ENCODE peak calls at places on chromosomes 2 and 18, in six cellular contexts. G is GM23338, Q is transverse colon, L is stomach, I is SK-N-SH, V is Panc1. B is an unnamed sample.

GRCh38 chr2:16318474-16319195 is 347.0 kb downstream of the CYRIA start:
- DNase-seq in G (peak; percentile 12), Q (peak; percentile 14), L (peak; percentile 46), I (no peak), V (no peak), B (no peak)

GRCh38 chr2:102140367-102140766 is 2.2 kb upstream of the IL1R1 start:
- DNase-seq in G (no peak), Q (no peak), L (no peak), I (no peak), V (no peak), B (no peak)

GRCh38 chr2:236369606-236370005 is 105.4 kb upstream of the ASB18 start:
- DNase-seq in G (peak; percentile 35), Q (no peak), L (peak; percentile 71), I (no peak), V (no peak), B (peak; percentile 88)

GRCh38 chr2:111155610-111156009 is 34.9 kb downstream of the BCL2L11 start:
- DNase-seq in G (no peak), Q (no peak), L (no peak), I (no peak), V (no peak), B (no peak)

GRCh38 chr2:45888641-45889040 is 237.2 kb downstream of the PRKCE start:
- DNase-seq in G (no peak), Q (no peak), L (no peak), I (no peak), V (no peak), B (no peak)

GRCh38 chr2:231672617-231673347 is 35.5 kb upstream of the PTMA start:
- DNase-seq in G (peak; percentile 93), Q (peak; percentile 87), L (peak; percentile 72), I (no peak), V (no peak), B (peak; percentile 93)

GRCh38 chr2:9135804-9136558 is 70.6 kb upstream of the ASAP2 start:
- DNase-seq in G (no peak), Q (no peak), L (no peak), I (no peak), V (no peak), B (peak; percentile 19)

GRCh38 chr2:152925540-152926448 is 207.4 kb downstream of the ARL6IP6 start:
- DNase-seq in G (peak; percentile 92), Q (peak; percentile 72), L (peak; percentile 33), I (peak; percentile 51), V (peak; percentile 55), B (peak; percentile 73)

GRCh38 chr2:63698825-63699548 is 110.2 kb downstream of the MDH1 start:
- DNase-seq in G (peak; percentile 84), Q (peak; percentile 46), L (no peak), I (peak; percentile 42), V (peak; percentile 65), B (no peak)

GRCh38 chr2:17661460-17661859 is 92.2 kb downstream of the SMC6 start:
- DNase-seq in G (no peak), Q (no peak), L (no peak), I (no peak), V (no peak), B (no peak)

GRCh38 chr2:131657895-131658768 is 130.4 kb downstream of the CCDC74A start:
- DNase-seq in G (no peak), Q (no peak), L (no peak), I (no peak), V (no peak), B (peak; percentile 71)

GRCh38 chr2:135916232-135916631 is 40.0 kb upstream of the MCM6 start:
- DNase-seq in G (peak; percentile 50), Q (no peak), L (no peak), I (peak; percentile 20), V (peak; percentile 13), B (no peak)

GRCh38 chr2:21690005-21690404 is 566.2 kb downstream of the TDRD15 start:
- DNase-seq in G (no peak), Q (no peak), L (no peak), I (no peak), V (no peak), B (no peak)

GRCh38 chr2:239724851-239725550 is 300.1 kb downstream of the NDUFA10 start:
- DNase-seq in G (no peak), Q (peak; percentile 1), L (peak; percentile 22), I (no peak), V (no peak), B (peak; percentile 29)

GRCh38 chr2:133674433-133675331 is 106.4 kb upstream of the NCKAP5 start:
- DNase-seq in G (peak; percentile 63), Q (peak; percentile 18), L (peak; percentile 74), I (no peak), V (no peak), B (no peak)

GRCh38 chr2:8628179-8628869 is 53.5 kb upstream of the ID2 start:
- DNase-seq in G (peak; percentile 24), Q (no peak), L (no peak), I (no peak), V (no peak), B (peak; percentile 63)

GRCh38 chr2:105393373-105394055 is 5.3 kb downstream of the FHL2 start:
- DNase-seq in G (no peak), Q (peak; percentile 13), L (no peak), I (no peak), V (no peak), B (no peak)

GRCh38 chr18:79587298-79588125 is 92.1 kb upstream of the CTDP1 start:
- DNase-seq in G (no peak), Q (peak; percentile 7), L (no peak), I (no peak), V (no peak), B (peak; percentile 62)

GRCh38 chr2:99386011-99386410 is 48.8 kb downstream of the EIF5B start:
- DNase-seq in G (no peak), Q (no peak), L (no peak), I (no peak), V (no peak), B (no peak)

GRCh38 chr2:105812180-105813044 is 67.7 kb downstream of the NCK2 start:
- DNase-seq in G (no peak), Q (no peak), L (no peak), I (peak; percentile 44), V (no peak), B (no peak)

GRCh38 chr2:74379851-74380789 is at the start of gene DCTN1:
- DNase-seq in G (peak; percentile 71), Q (peak; percentile 43), L (peak; percentile 37), I (peak; percentile 83), V (no peak), B (no peak)

GRCh38 chr18:77065221-77065981 is 67.2 kb downstream of the MBP start:
- DNase-seq in G (no peak), Q (no peak), L (peak; percentile 53), I (no peak), V (peak; percentile 93), B (peak; percentile 87)

GRCh38 chr18:39752351-39752750 is 2186.8 kb upstream of the CELF4 start:
- DNase-seq in G (no peak), Q (no peak), L (no peak), I (no peak), V (no peak), B (no peak)

GRCh38 chr2:1504311-1504750 is 91.1 kb downstream of the TPO start:
- DNase-seq in G (no peak), Q (no peak), L (no peak), I (no peak), V (no peak), B (peak; percentile 80)

GRCh38 chr2:196821195-196821594 is 12.0 kb upstream of the C2orf66 start:
- DNase-seq in G (no peak), Q (no peak), L (no peak), I (no peak), V (no peak), B (no peak)

GRCh38 chr2:196827356-196827755 is 18.2 kb upstream of the C2orf66 start:
- DNase-seq in G (no peak), Q (no peak), L (no peak), I (no peak), V (no peak), B (no peak)

GRCh38 chr2:196823750-196824149 is 14.6 kb upstream of the C2orf66 start:
- DNase-seq in G (no peak), Q (no peak), L (no peak), I (no peak), V (peak; percentile 22), B (no peak)
- TF ChIP-seq POLR2AphosphoS5 in G (no peak), Q (no peak), L (no peak), I (peak; percentile 36), V (no peak), B (no peak)

GRCh38 chr2:112483047-112483473 is 1.1 kb downstream of the TTL start:
- DNase-seq in G (peak; percentile 38), Q (no peak), L (no peak), I (peak; percentile 80), V (no peak), B (no peak)

GRCh38 chr2:112481050-112481527 is 867 bp upstream of the TTL start:
- DNase-seq in G (peak; percentile 90), Q (peak; percentile 87), L (peak; percentile 84), I (peak; percentile 89), V (peak; percentile 62), B (peak; percentile 96)

GRCh38 chr2:112481528-112482228 is at the start of gene TTL:
- DNase-seq in G (peak; percentile 67), Q (peak; percentile 81), L (peak; percentile 78), I (peak; percentile 92), V (no peak), B (peak; percentile 96)

GRCh38 chr2:112482309-112483046 is 522 bp downstream of the TTL start:
- DNase-seq in G (peak; percentile 46), Q (peak; percentile 30), L (no peak), I (peak; percentile 77), V (no peak), B (peak; percentile 87)

GRCh38 chr2:112480540-112481049 is 1.4 kb upstream of the TTL start:
- DNase-seq in G (peak; percentile 36), Q (peak; percentile 13), L (no peak), I (peak; percentile 58), V (no peak), B (no peak)
- H3K4me3 ChIP-seq in G (peak overlapping the region; percentile 91), Q (peak overlapping the region; percentile 83), L (peak overlapping the region; percentile 87), I (peak overlapping the region; percentile 81), V (peak overlapping the region; percentile 94), B (peak overlapping the region; percentile 38)

DNA sequence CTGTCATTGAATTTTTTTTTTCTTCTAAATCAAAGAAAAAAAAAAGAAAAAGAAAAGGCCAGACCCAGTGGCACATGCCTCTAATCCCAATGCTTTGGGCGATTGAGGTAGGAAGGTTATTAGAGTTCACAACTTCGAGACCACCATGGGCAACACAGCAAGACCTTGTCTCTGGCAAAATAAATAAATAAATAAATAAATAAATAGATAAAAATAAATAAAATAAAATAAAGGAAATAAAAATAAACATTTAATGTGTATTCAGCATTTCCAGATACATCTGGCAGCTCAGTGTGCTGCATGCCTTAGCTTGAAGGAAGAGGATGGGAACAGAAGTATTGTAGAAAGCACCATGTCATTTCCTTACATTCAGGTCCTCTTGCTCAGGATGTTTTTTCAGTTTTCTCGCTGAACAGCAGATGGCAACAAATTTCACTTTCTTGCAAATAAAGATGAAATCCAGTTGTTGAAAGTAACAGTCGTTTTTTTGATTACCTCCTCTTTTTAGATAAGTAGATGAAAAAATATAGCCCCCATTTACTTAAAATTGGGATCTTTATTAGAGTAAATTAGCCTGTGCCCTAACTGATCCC is 25.7 kb upstream of the FAM178B start:
- DNase-seq in G (peak; percentile 69), Q (no peak), L (no peak), I (peak; percentile 41), V (peak; percentile 27), B (no peak)
- TF ChIP-seq CTCF in G (peak; percentile 59), Q (peak; percentile 20), L (peak; percentile 14), I (peak; percentile 62), V (peak; percentile 24), B (peak; percentile 22)

GRCh38 chr2:160156084-160156483 is 44.0 kb downstream of the ITGB6 start:
- DNase-seq in G (peak; percentile 34), Q (no peak), L (no peak), I (no peak), V (no peak), B (no peak)

GRCh38 chr2:160156665-160157064 is 43.4 kb downstream of the ITGB6 start:
- DNase-seq in G (no peak), Q (no peak), L (no peak), I (no peak), V (no peak), B (no peak)

GRCh38 chr2:160157861-160158813 is 41.9 kb downstream of the ITGB6 start:
- DNase-seq in G (no peak), Q (no peak), L (no peak), I (peak; percentile 16), V (no peak), B (no peak)
- TF ChIP-seq POLR2AphosphoS5 in G (no peak), Q (no peak), L (no peak), I (no peak), V (no peak), B (no peak)

B was measured in spleen.